ENCODE peak calls at places on chromosomes 11 and 22, in six cellular contexts. R is K562, S is IMR-90, Y is GM12878, A is HCT116, O is A549. M is an unnamed sample.

GRCh38 chr11:112266410-112266778 is 5.7 kb upstream of the PLET1 start:
- DNase-seq in R (no peak), S (no peak), Y (no peak), A (no peak), O (no peak), M (no peak)

GRCh38 chr11:122872046-122872445 is 10.5 kb upstream of the JHY start:
- DNase-seq in R (no peak), S (no peak), Y (no peak), A (no peak), O (no peak), M (no peak)

GRCh38 chr11:120337133-120337895 is 1.1 kb downstream of the ARHGEF12 start:
- DNase-seq in R (no peak), S (no peak), Y (no peak), A (no peak), O (no peak), M (no peak)

GRCh38 chr11:66467034-66467659 is 442 bp downstream of the PELI3 start:
- DNase-seq in R (peak), S (peak), Y (no peak), A (no peak), O (peak), M (no peak)

GRCh38 chr11:105046898-105047579 is 1.9 kb upstream of the CARD16 start:
- DNase-seq in R (no peak), S (peak), Y (no peak), A (no peak), O (peak), M (no peak)

GRCh38 chr11:111635706-111636045 is 33.4 kb downstream of the SIK2 start:
- DNase-seq in R (peak), S (peak), Y (no peak), A (no peak), O (no peak), M (no peak)

GRCh38 chr11:36341915-36342314 is 45.8 kb downstream of the PRR5L start:
- DNase-seq in R (no peak), S (no peak), Y (no peak), A (no peak), O (no peak), M (no peak)

GRCh38 chr22:23113847-23114720 is 27.7 kb downstream of the RSPH14 start:
- DNase-seq in R (peak), S (no peak), Y (no peak), A (no peak), O (no peak), M (no peak)

GRCh38 chr11:112267188-112267591 is 6.5 kb upstream of the PLET1 start:
- DNase-seq in R (no peak), S (no peak), Y (no peak), A (no peak), O (no peak), M (no peak)

GRCh38 chr11:35215945-35216344 is 77.0 kb downstream of the CD44 start:
- DNase-seq in R (no peak), S (no peak), Y (no peak), A (no peak), O (no peak), M (no peak)

GRCh38 chr22:48707749-48708557 is 1119.7 kb downstream of the BRD1 start:
- DNase-seq in R (no peak), S (no peak), Y (no peak), A (no peak), O (no peak), M (no peak)

GRCh38 chr22:48709976-48710375 is 1117.7 kb downstream of the BRD1 start:
- DNase-seq in R (no peak), S (no peak), Y (no peak), A (no peak), O (no peak), M (no peak)

GRCh38 chr22:48710410-48710809 is 1117.3 kb downstream of the BRD1 start:
- DNase-seq in R (no peak), S (no peak), Y (no peak), A (no peak), O (no peak), M (no peak)

GRCh38 chr22:48708558-48709245 is 1119.0 kb downstream of the BRD1 start:
- DNase-seq in R (no peak), S (no peak), Y (no peak), A (no peak), O (no peak), M (no peak)

GRCh38 chr22:48709453-48709852 is 1118.2 kb downstream of the BRD1 start:
- DNase-seq in R (no peak), S (no peak), Y (no peak), A (no peak), O (no peak), M (no peak)
- TF ChIP-seq CEBPB in R (no peak), S (no peak), Y (no peak), A (no peak), O (no peak), M (no peak)

GRCh38 chr11:103441021-103441420 is 331.8 kb downstream of the DYNC2H1 start:
- DNase-seq in R (no peak), S (no peak), Y (no peak), A (no peak), O (no peak), M (no peak)

GRCh38 chr11:103433976-103434375 is 324.8 kb downstream of the DYNC2H1 start:
- DNase-seq in R (no peak), S (peak), Y (no peak), A (no peak), O (no peak), M (no peak)

GRCh38 chr11:103433380-103433779 is 324.2 kb downstream of the DYNC2H1 start:
- DNase-seq in R (no peak), S (peak), Y (no peak), A (no peak), O (peak), M (no peak)

DNA sequence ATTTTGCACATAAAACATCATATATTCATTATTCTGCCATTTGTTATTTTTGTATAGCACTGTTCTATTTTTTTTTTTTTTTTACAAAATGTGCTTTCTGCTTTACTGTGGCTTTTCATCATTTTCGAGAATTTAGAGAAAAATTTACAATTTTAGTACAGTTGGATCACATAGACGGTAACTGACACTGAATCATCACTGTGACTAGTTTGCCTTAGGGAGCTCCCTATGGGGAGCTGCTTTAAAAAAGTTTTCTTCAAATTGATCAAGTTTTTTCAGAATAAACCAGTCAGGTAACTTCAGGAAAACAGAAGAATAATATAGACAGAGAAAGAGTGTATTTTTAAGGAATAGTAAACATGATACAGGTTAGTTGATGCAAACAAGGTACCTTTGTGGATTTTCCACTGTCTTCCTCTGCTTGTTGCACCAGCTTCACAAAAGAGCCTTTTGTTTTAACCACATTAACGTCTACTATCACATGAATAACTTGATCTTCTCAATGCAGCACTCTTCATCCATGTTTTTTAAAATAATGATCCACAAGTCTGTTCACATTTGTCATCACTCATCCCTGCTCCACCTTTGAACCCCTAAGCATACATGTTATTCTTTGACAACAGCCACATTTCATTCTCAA is 327.0 kb downstream of the DYNC2H1 start:
- DNase-seq in R (no peak), S (no peak), Y (no peak), A (no peak), O (no peak), M (no peak)
- TF ChIP-seq CEBPB in R (no peak), S (no peak), Y (no peak), A (no peak), O (no peak), M (no peak)

GRCh38 chr11:12585861-12586260 is 88.4 kb upstream of the TEAD1 start:
- DNase-seq in R (no peak), S (no peak), Y (no peak), A (no peak), O (no peak), M (no peak)

GRCh38 chr11:12577746-12578644 is 96.2 kb upstream of the TEAD1 start:
- DNase-seq in R (peak), S (no peak), Y (no peak), A (no peak), O (peak), M (no peak)

GRCh38 chr11:12587333-12587997 is 86.8 kb upstream of the TEAD1 start:
- DNase-seq in R (no peak), S (peak), Y (no peak), A (no peak), O (no peak), M (no peak)

DNA sequence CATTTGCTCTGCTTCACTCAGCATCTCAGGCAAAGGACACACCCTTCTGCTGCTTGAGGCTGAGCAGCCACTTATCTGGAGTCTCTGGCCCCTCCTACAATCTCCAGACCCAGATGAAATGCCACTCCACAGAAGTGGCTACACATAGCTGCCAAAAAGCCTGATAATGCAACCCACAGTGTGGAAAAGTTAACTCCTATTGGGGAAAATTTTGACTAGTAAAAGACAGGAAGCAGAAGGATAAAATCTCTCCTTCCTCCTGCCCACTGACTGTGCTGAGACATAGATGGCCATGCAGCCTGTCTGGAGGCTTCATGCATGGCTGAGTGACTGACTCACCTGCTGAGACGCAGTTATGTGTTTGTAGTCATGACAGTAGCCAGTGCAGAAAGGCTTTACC is 92.3 kb upstream of the TEAD1 start:
- DNase-seq in R (peak), S (peak), Y (no peak), A (peak), O (peak), M (no peak)
- TF ChIP-seq CEBPB in R (no peak), S (no peak), Y (no peak), A (no peak), O (no peak), M (no peak)

DNA sequence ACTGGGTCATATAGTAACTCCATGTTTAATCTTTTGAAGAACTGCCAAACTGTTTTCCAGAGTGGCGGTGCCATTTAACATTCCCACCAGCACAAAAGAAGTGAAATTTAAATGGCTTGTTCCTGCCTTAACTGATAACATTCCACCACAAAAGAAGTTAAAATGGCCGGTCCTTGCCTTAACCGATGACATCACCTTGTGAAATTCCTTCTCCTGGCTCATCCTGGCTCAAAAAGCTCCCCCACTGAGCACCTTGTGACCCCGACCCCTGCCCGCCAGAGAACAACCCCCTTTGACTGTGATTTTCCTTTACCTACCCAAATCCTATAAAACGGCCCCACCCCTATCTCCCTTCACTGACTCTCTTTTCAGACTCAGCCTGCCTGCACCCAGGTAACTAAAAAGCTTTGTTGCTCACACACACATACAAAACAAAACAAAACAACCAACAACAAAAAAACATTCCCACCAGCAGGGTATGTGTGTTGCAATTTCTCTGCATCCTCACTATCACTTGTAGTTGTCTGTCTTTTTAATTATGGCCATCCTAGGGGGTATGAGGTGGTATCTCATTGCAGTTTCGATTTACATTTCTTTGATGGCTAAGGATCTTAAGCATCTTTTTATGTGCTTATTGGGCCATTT is 109.0 kb downstream of the FAR1 start:
- DNase-seq in R (no peak), S (no peak), Y (no peak), A (no peak), O (no peak), M (peak)
- TF ChIP-seq CEBPB in R (no peak), S (no peak), Y (no peak), A (no peak), O (no peak), M (peak)

GRCh38 chr11:131154329-131154728 is 216.1 kb upstream of the NTM start:
- DNase-seq in R (no peak), S (no peak), Y (no peak), A (no peak), O (no peak), M (no peak)
- TF ChIP-seq CEBPB in R (no peak), S (no peak), Y (no peak), A (no peak), O (no peak), M (no peak)

M was measured in H1.